ENCODE peak calls at places on chromosomes 3 and 15, in eight cellular contexts. K, L, N, Z, M, O, I and F are unnamed samples.
A peak's percentile ranks its signal among the peaks of the same experiment; 100 is the strongest.

GRCh38 chr3:195085356-195086130 is 185.4 kb downstream of the XXYLT1 start:
- DNase-seq in K (no peak), L (no peak), N (no peak), Z (peak; percentile 56), M (no peak), O (no peak), I (no peak), F (peak; percentile 13)

GRCh38 chr3:128083980-128084674 is 31.9 kb downstream of the SEC61A1 start:
- DNase-seq in K (no peak), L (no peak), N (no peak), Z (no peak), M (no peak), O (no peak), I (no peak), F (no peak)

GRCh38 chr15:26838742-26839460 is 28.0 kb upstream of the GABRA5 start:
- DNase-seq in K (peak; percentile 15), L (no peak), N (peak; percentile 30), Z (no peak), M (no peak), O (no peak), I (peak; percentile 36), F (peak; percentile 54)

GRCh38 chr15:28124841-28125240 is 25.7 kb upstream of the OCA2 start:
- DNase-seq in K (no peak), L (no peak), N (no peak), Z (no peak), M (no peak), O (no peak), I (no peak), F (no peak)

GRCh38 chr3:144105542-144105941 is 133.9 kb downstream of the DIPK2A start:
- DNase-seq in K (no peak), L (no peak), N (no peak), Z (no peak), M (no peak), O (no peak), I (no peak), F (no peak)

GRCh38 chr15:99729920-99730319 is 3.3 kb downstream of the LYSMD4 start:
- DNase-seq in K (peak; percentile 47), L (no peak), N (no peak), Z (no peak), M (no peak), O (no peak), I (no peak), F (peak; percentile 54)

GRCh38 chr15:96053039-96054021 is 277.2 kb upstream of the NR2F2 start:
- DNase-seq in K (no peak), L (no peak), N (no peak), Z (peak; percentile 80), M (no peak), O (no peak), I (no peak), F (peak; percentile 16)

GRCh38 chr3:184228376-184229137 is 828 bp upstream of the VWA5B2 start:
- DNase-seq in K (no peak), L (no peak), N (no peak), Z (no peak), M (no peak), O (no peak), I (no peak), F (no peak)

GRCh38 chr3:141151439-141151838 is 80.2 kb upstream of the PXYLP1 start:
- DNase-seq in K (no peak), L (no peak), N (no peak), Z (no peak), M (no peak), O (no peak), I (no peak), F (no peak)

DNA sequence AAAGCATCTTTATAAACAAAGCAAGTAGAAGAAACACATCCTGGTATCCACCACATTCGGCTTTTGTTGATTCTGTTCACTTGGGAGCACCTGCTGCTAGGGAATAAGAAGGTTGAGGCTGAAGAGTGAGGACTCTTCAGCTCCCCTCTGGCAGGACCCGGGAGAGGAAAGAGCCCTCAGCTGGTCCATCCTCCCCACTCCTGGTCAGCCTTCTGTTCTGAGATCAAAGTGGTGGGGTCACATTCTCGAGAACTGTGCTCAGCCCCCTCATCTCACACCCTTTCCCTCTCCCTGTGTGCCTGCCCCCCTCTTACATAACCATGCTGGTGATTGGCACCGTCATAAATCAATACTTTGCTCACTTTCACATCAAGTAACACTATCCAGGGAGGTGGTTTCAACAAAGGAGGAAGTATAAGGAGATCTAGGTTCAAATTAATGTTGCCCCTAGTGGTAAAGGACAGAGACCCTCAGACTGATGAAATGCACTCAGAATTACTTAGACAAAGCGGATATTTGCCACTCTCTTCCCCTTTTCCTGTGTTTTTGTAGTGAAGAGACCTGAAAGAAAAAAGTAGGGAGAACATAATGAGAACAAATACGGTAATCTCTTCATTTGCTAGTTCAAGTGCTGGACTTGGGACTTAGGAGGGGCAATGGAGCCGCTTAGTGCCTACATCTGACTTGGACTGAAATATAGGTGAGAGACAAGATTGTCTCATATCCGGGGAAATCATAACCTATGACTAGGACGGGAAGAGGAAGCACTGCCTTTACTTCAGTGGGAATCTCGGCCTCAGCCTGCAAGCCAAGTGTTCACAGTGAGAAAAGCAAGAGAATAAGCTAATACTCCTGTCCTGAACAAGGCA is at the start of gene NR1I2:
- DNase-seq in K (no peak), L (no peak), N (no peak), Z (no peak), M (no peak), O (no peak), I (no peak), F (no peak)
- H3K4me1 ChIP-seq in K (no peaks in the 10 kb centered on the region), L (no peaks in the 10 kb centered on the region), N (no peaks in the 10 kb centered on the region), Z (no peaks in the 10 kb centered on the region), M (no peaks in the 10 kb centered on the region), O (no peaks in the 10 kb centered on the region), I (no peaks in the 10 kb centered on the region), F (no peaks in the 10 kb centered on the region)

GRCh38 chr3:166661621-166662020 is 718.5 kb downstream of the ZBBX start:
- DNase-seq in K (peak; percentile 52), L (no peak), N (no peak), Z (no peak), M (no peak), O (no peak), I (no peak), F (no peak)

GRCh38 chr3:166663194-166663593 is 716.9 kb downstream of the ZBBX start:
- DNase-seq in K (no peak), L (no peak), N (no peak), Z (no peak), M (no peak), O (no peak), I (no peak), F (no peak)

GRCh38 chr3:166660962-166661361 is 719.1 kb downstream of the ZBBX start:
- DNase-seq in K (no peak), L (no peak), N (no peak), Z (no peak), M (no peak), O (no peak), I (no peak), F (no peak)
- H3K9me3 ChIP-seq in K (peaks cover 31% of the 10 kb centered on the region), L (no peaks in the 10 kb centered on the region), N (peaks cover 5% of the 10 kb centered on the region), Z (peaks cover 4% of the 10 kb centered on the region), M (no peaks in the 10 kb centered on the region), O (no peaks in the 10 kb centered on the region), I (no peaks in the 10 kb centered on the region), F (no peaks in the 10 kb centered on the region)

DNA sequence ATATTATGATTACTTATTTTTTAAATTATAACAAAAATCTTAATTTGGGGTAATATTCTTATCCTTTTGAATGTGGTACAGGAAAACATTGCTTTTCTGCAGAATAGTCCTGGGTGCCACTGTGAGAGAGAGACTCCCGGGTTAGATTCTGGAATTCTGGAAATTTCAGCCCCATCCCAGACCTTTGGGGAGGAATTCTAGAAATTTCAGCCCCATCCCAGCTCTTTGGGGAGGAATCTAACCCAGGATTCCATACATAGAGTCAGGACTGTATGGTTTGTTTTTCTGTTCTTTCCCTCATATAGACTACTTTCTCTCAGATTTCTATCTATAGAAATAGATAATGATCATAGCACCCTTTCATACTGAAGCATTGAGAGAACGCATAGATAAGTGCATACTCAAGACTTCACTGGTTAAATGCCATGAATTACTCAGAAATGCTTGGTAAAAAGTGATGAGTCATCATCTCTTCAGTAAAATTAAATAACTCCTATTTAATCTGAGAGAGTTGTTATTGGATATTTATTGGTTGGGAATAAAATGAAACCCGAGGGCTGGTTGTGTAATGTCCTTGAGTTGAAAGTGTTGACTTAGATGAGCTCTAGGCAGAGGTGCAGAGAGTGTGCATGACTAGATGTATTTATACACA is 8.3 kb downstream of the EIF2AK4 start:
- DNase-seq in K (no peak), L (no peak), N (no peak), Z (no peak), M (no peak), O (no peak), I (no peak), F (no peak)
- H3K36me3 ChIP-seq in K (no peaks in the 10 kb centered on the region), L (peaks cover 24% of the 10 kb centered on the region), N (peaks cover 73% of the 10 kb centered on the region), Z (peaks cover 14% of the 10 kb centered on the region), M (peaks cover 74% of the 10 kb centered on the region), O (peaks cover 45% of the 10 kb centered on the region), I (peaks cover 28% of the 10 kb centered on the region), F (peaks cover 28% of the 10 kb centered on the region)

GRCh38 chr15:39244776-39245175 is 336.1 kb upstream of the THBS1 start:
- DNase-seq in K (no peak), L (no peak), N (no peak), Z (no peak), M (no peak), O (no peak), I (no peak), F (no peak)

GRCh38 chr15:39243396-39243795 is 337.5 kb upstream of the THBS1 start:
- DNase-seq in K (no peak), L (no peak), N (no peak), Z (no peak), M (no peak), O (no peak), I (no peak), F (no peak)

GRCh38 chr15:39248204-39248603 is 332.7 kb upstream of the THBS1 start:
- DNase-seq in K (no peak), L (no peak), N (no peak), Z (no peak), M (peak; percentile 93), O (no peak), I (no peak), F (no peak)

GRCh38 chr15:39247574-39247973 is 333.3 kb upstream of the THBS1 start:
- DNase-seq in K (no peak), L (no peak), N (no peak), Z (no peak), M (no peak), O (no peak), I (no peak), F (no peak)

GRCh38 chr15:39246523-39246922 is 334.4 kb upstream of the THBS1 start:
- DNase-seq in K (no peak), L (no peak), N (no peak), Z (no peak), M (no peak), O (no peak), I (no peak), F (no peak)
- H3K4me1 ChIP-seq in K (no peaks in the 10 kb centered on the region), L (no peaks in the 10 kb centered on the region), N (no peaks in the 10 kb centered on the region), Z (no peaks in the 10 kb centered on the region), M (peaks cover 57% of the 10 kb centered on the region), O (no peaks in the 10 kb centered on the region), I (no peaks in the 10 kb centered on the region), F (no peaks in the 10 kb centered on the region)